ENCODE peak calls at places on chromosomes 5 and 9, in ten cellular contexts. F is stimulated activated CD8-positive, alpha-beta memory T cell treated with anti-CD3 and anti-CD28 coated beads, Interleukin-4, amount 100 ng/mL, for 1 hour; D is AG10803; G is SIG-M5; R is NCI-H748 treated with DMSO at 0.1 percent for 48 hours; T is stimulated activated naive CD4-positive, alpha-beta T cell; P is nucleus accumbens; K is NCI-H1930; W is T-helper 2 cell; O is activated effector memory CD4-positive, alpha-beta T cell treated with Interleukin-2 at 50 U/mL for 16 hours. B is an unnamed sample.

GRCh38 chr5:58871648-58872242 is 288.9 kb downstream of the RAB3C start:
- DNase-seq in F (no peak), D (peak; percentile 32), G (no peak), R (peak; percentile 5), T (no peak), P (no peak), K (no peak), W (no peak), O (no peak), B (peak; percentile 11)

GRCh38 chr9:137371966-137372651 is 50.9 kb downstream of the EXD3 start:
- DNase-seq in F (no peak), D (no peak), G (no peak), R (no peak), T (no peak), P (no peak), K (no peak), W (no peak), O (no peak), B (no peak)

GRCh38 chr5:98635631-98636030 is 137.8 kb upstream of the RGMB start:
- DNase-seq in F (no peak), D (peak; percentile 56), G (no peak), R (no peak), T (no peak), P (no peak), K (no peak), W (no peak), O (no peak), B (no peak)

GRCh38 chr9:136773386-136774044 is 9.2 kb upstream of the LCN15 start:
- DNase-seq in F (no peak), D (no peak), G (no peak), R (no peak), T (no peak), P (no peak), K (peak; percentile 41), W (no peak), O (no peak), B (no peak)

GRCh38 chr9:131478911-131479310 is 23.8 kb upstream of the POMT1 start:
- DNase-seq in F (no peak), D (no peak), G (no peak), R (no peak), T (no peak), P (no peak), K (no peak), W (no peak), O (no peak), B (no peak)

GRCh38 chr9:38068866-38069628 is at the start of gene SHB:
- DNase-seq in F (peak; percentile 54), D (peak; percentile 43), G (no peak), R (peak; percentile 35), T (peak; percentile 72), P (peak; percentile 64), K (peak; percentile 88), W (peak; percentile 65), O (peak; percentile 79), B (no peak)

GRCh38 chr5:93425102-93425501 is 155.9 kb downstream of the NR2F1-AS1 start:
- DNase-seq in F (no peak), D (peak; percentile 40), G (no peak), R (no peak), T (no peak), P (no peak), K (no peak), W (no peak), O (no peak), B (no peak)

GRCh38 chr9:124127290-124127646 is 115.7 kb downstream of the LHX2 start:
- DNase-seq in F (no peak), D (no peak), G (no peak), R (no peak), T (no peak), P (no peak), K (no peak), W (no peak), O (no peak), B (no peak)

GRCh38 chr9:121266906-121267650 is 884 bp upstream of the GSN start:
- DNase-seq in F (no peak), D (peak; percentile 38), G (no peak), R (no peak), T (no peak), P (no peak), K (no peak), W (no peak), O (no peak), B (no peak)

GRCh38 chr9:123422593-123422992 is 66.6 kb downstream of the CRB2 start:
- DNase-seq in F (no peak), D (no peak), G (no peak), R (no peak), T (no peak), P (no peak), K (no peak), W (no peak), O (no peak), B (no peak)

GRCh38 chr5:15496886-15497285 is 3.1 kb upstream of the FBXL7 start:
- DNase-seq in F (no peak), D (no peak), G (no peak), R (no peak), T (no peak), P (no peak), K (no peak), W (no peak), O (no peak), B (no peak)

GRCh38 chr5:147712024-147712423 is 70.5 kb downstream of the JAKMIP2 start:
- DNase-seq in F (no peak), D (no peak), G (no peak), R (no peak), T (no peak), P (no peak), K (no peak), W (no peak), O (no peak), B (no peak)

GRCh38 chr9:111621895-111622480 is 9.1 kb upstream of the DNAJC25 start:
- DNase-seq in F (no peak), D (peak; percentile 57), G (no peak), R (no peak), T (no peak), P (no peak), K (no peak), W (no peak), O (no peak), B (no peak)

GRCh38 chr9:107348836-107349235 is 65.8 kb downstream of the RAD23B start:
- DNase-seq in F (no peak), D (no peak), G (no peak), R (no peak), T (no peak), P (no peak), K (no peak), W (no peak), O (no peak), B (no peak)

GRCh38 chr9:130239363-130239695 is 26.2 kb upstream of the HMCN2 start:
- DNase-seq in F (no peak), D (no peak), G (no peak), R (no peak), T (no peak), P (no peak), K (no peak), W (no peak), O (no peak), B (no peak)

GRCh38 chr9:124322618-124323432 is 65.1 kb downstream of the NEK6 start:
- DNase-seq in F (no peak), D (peak; percentile 29), G (peak; percentile 74), R (no peak), T (no peak), P (no peak), K (no peak), W (no peak), O (no peak), B (no peak)

GRCh38 chr9:87886210-87887150 is 3.8 kb downstream of the SPATA31E1 start:
- DNase-seq in F (no peak), D (no peak), G (no peak), R (no peak), T (no peak), P (no peak), K (no peak), W (no peak), O (no peak), B (no peak)